ENCODE peak calls at places on chromosomes 5 and 9, in six cellular contexts. N is pancreas, R is upper lobe of left lung, I is stomach, Y is esophagus squamous epithelium, X is spleen. O is an unnamed sample.

GRCh38 chr9:132239999-132240859 is 78.4 kb downstream of the NTNG2 start:
- DNase-seq in N (peak), R (no peak), I (no peak), Y (no peak), X (peak), O (no peak)

GRCh38 chr9:79809931-79810330 is 238.2 kb downstream of the TLE4 start:
- DNase-seq in N (no peak), R (no peak), I (no peak), Y (no peak), X (no peak), O (no peak)

GRCh38 chr5:43412151-43412550 is at the start of gene CCL28:
- DNase-seq in N (peak), R (no peak), I (peak), Y (no peak), X (no peak), O (no peak)

GRCh38 chr9:4618700-4619099 is 43.4 kb upstream of the PLPP6 start:
- DNase-seq in N (no peak), R (no peak), I (no peak), Y (no peak), X (no peak), O (no peak)

GRCh38 chr9:113997610-113998009 is 80.5 kb downstream of the AMBP start:
- DNase-seq in N (peak), R (peak), I (peak), Y (no peak), X (no peak), O (no peak)

GRCh38 chr5:94407023-94407422 is 211.4 kb downstream of the KIAA0825 start:
- DNase-seq in N (no peak), R (no peak), I (no peak), Y (no peak), X (no peak), O (no peak)

GRCh38 chr9:14316574-14317304 is 2.8 kb upstream of the NFIB start:
- DNase-seq in N (no peak), R (no peak), I (no peak), Y (no peak), X (no peak), O (no peak)

GRCh38 chr5:22699319-22699718 is 153.8 kb downstream of the CDH12 start:
- DNase-seq in N (no peak), R (no peak), I (no peak), Y (no peak), X (no peak), O (no peak)

GRCh38 chr9:108410161-108410560 is 445.6 kb downstream of the ACTL7B start:
- DNase-seq in N (no peak), R (no peak), I (no peak), Y (no peak), X (no peak), O (no peak)

GRCh38 chr5:14834062-14834461 is 37.5 kb downstream of the ANKH start:
- DNase-seq in N (no peak), R (no peak), I (no peak), Y (no peak), X (no peak), O (no peak)

GRCh38 chr9:20786807-20787206 is 102.7 kb downstream of the FOCAD start:
- DNase-seq in N (no peak), R (no peak), I (no peak), Y (no peak), X (no peak), O (no peak)

GRCh38 chr9:34578241-34579096 is 11.1 kb downstream of the CNTFR start:
- DNase-seq in N (no peak), R (no peak), I (no peak), Y (no peak), X (no peak), O (no peak)

GRCh38 chr5:172686111-172686510 is 45.0 kb downstream of the NEURL1B start:
- DNase-seq in N (no peak), R (no peak), I (no peak), Y (no peak), X (peak), O (no peak)

GRCh38 chr9:107174441-107174840 is 108.6 kb upstream of the RAD23B start:
- DNase-seq in N (no peak), R (no peak), I (no peak), Y (no peak), X (no peak), O (no peak)

GRCh38 chr5:56405536-56405935 is 172.4 kb upstream of the ANKRD55 start:
- DNase-seq in N (no peak), R (no peak), I (no peak), Y (no peak), X (no peak), O (no peak)

GRCh38 chr9:127130661-127131538 is 8.5 kb upstream of the ANGPTL2 start:
- DNase-seq in N (no peak), R (peak), I (no peak), Y (no peak), X (no peak), O (peak)

GRCh38 chr5:2204366-2205184 is 321.9 kb upstream of the IRX4 start:
- DNase-seq in N (no peak), R (peak), I (no peak), Y (no peak), X (no peak), O (no peak)

GRCh38 chr5:141150215-141150992 is 547 bp downstream of the PCDHB6 start:
- DNase-seq in N (no peak), R (no peak), I (no peak), Y (no peak), X (no peak), O (no peak)

GRCh38 chr5:141155540-141156374 is 5.9 kb downstream of the PCDHB6 start:
- DNase-seq in N (no peak), R (no peak), I (no peak), Y (no peak), X (no peak), O (no peak)

GRCh38 chr5:141150993-141151325 is 1.1 kb downstream of the PCDHB6 start:
- DNase-seq in N (no peak), R (no peak), I (no peak), Y (no peak), X (no peak), O (no peak)

DNA sequence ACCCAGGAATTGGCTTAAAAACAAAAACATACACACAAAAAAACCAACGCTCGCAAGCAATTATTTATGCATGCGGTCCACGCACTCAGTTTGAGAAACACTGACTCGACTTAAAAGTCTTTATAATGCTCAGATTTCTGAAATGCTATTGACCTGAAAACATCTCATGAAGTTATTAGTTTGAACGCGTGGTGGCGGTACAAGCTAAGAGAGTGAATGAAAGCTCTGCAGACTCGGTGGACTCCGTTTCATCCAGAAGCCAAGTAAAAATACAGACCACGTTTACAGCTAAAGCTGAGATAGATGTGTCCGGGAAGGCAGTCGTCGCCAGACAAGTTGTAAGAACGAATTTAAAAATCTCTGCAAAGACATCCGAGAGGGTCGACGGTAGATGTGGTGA is at the start of gene PCDHB6:
- DNase-seq in N (no peak), R (no peak), I (no peak), Y (no peak), X (no peak), O (no peak)
- H3K27ac ChIP-seq in N (no peak), R (no peak), I (no peak), Y (no peak), X (no peak), O (no peak)

GRCh38 chr5:68381909-68382308 is 166.4 kb downstream of the PIK3R1 start:
- DNase-seq in N (no peak), R (peak), I (no peak), Y (no peak), X (no peak), O (no peak)
- H3K4me3 ChIP-seq in N (no peak), R (no peak), I (no peak), Y (no peak), X (no peak), O (no peak)

GRCh38 chr5:949275-949543 is 56.5 kb downstream of the TRIP13 start:
- DNase-seq in N (no peak), R (no peak), I (no peak), Y (no peak), X (no peak), O (no peak)

GRCh38 chr5:951940-952596 is 56.5 kb upstream of the NKD2 start:
- DNase-seq in N (no peak), R (no peak), I (no peak), Y (no peak), X (peak), O (no peak)

GRCh38 chr5:948472-949274 is 56.0 kb downstream of the TRIP13 start:
- DNase-seq in N (no peak), R (no peak), I (no peak), Y (no peak), X (peak), O (no peak)

GRCh38 chr5:947626-948471 is 55.2 kb downstream of the TRIP13 start:
- DNase-seq in N (no peak), R (no peak), I (no peak), Y (no peak), X (no peak), O (no peak)

GRCh38 chr5:949815-950560 is 57.3 kb downstream of the TRIP13 start:
- DNase-seq in N (no peak), R (no peak), I (no peak), Y (no peak), X (no peak), O (no peak)
- TF ChIP-seq CTCF in N (no peak), R (no peak), I (no peak), Y (no peak), X (no peak), O (no peak)

DNA sequence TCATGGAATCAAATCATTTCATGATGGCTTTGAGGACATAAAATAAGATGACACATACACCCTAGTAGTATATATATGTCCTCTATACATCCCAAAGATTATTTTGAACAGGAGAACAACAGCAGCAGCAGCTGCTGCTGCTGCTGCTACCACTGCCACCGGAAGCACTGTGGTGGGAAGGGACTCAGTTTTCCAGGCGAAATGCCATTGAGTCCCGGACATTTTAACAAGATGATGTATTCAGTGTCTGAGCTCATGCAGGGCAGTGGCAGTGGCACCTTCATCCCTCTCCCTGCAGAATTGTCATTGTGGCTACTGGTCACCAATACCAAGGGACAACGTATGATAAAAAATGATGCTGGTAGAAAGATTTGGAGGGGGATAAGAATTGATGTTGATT is 151.3 kb downstream of the CHSY3 start:
- DNase-seq in N (no peak), R (no peak), I (no peak), Y (no peak), X (no peak), O (no peak)
- H3K27ac ChIP-seq in N (no peak), R (no peak), I (no peak), Y (no peak), X (no peak), O (no peak)

DNA sequence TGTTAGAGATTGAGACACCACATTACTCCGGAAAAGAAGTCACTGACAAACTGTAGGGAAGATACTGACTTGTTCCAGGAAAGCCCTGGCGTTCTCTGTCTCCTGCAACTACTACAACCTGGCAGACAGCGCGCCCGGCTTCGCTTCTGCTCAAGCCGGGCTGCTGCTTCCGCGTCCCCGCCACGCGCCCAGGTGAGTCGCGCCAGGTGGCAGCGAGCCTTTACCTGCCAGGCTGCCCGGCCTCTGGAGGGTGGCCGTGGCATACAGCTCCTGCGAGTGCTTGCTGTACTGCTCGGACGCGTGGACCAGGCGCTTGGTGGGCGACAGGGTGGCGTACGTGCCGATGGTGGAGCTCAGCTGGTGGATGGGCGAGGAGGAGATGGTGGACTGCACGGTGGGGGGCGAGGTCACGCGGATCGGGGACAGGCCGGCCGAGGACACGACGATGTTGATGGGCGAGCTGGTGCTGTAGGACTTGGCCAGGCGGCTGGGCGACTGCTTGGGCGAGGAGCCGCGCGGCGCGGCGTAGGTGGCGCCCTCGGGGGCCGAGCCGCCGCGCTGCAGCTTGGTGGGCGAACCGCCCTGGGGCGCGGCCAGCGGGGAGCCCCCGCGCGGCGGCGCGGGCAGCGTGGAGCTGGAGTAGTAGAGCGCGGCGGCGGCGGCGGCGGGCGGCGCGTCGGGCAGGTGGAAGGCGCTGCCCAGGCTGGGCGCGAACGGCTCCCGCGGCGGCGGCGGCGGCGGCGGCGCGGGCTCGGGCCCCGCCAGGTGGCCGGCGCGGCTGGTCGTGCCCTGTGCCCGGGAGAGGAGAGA is 519.6 kb downstream of the CTNND2 start:
- DNase-seq in N (peak), R (no peak), I (peak), Y (no peak), X (no peak), O (no peak)
- H3K4me3 ChIP-seq in N (peak), R (no peak), I (peak), Y (peak), X (peak), O (peak)

O was measured in left ventricle myocardium inferior.